ENCODE peak calls at places on chromosomes 11 and 22, in nine cellular contexts. One of them, this sample, is unnamed.

GRCh38 chr22:31253949-31254348 is 38.3 kb downstream of the PIK3IP1 start:
- DNase-seq in iris pigment epithelial cell: no peak
- DNase-seq in left kidney: no peak
- DNase-seq in Right ventricle myocardium superior: peak
- DNase-seq in NCI-H1092: no peak
- DNase-seq in activated CD8-positive, alpha-beta memory T cell treated with anti-CD3 and anti-CD28 coated beads for 24 hours: no peak
- DNase-seq in fibroblast of lung: no peak
- DNase-seq in body of pancreas: peak
- DNase-seq in T-helper 1 cell: no peak
- DNase-seq in this sample: no peak

GRCh38 chr22:29269731-29270474 is 1.8 kb downstream of the EWSR1 start:
- DNase-seq in fibroblast of lung: no peak
- DNase-seq in NCI-H1092: no peak
- DNase-seq in T-helper 1 cell: no peak
- DNase-seq in activated CD8-positive, alpha-beta memory T cell treated with anti-CD3 and anti-CD28 coated beads for 24 hours: no peak
- DNase-seq in left kidney: peak
- DNase-seq in Right ventricle myocardium superior: no peak
- DNase-seq in body of pancreas: no peak
- DNase-seq in iris pigment epithelial cell: peak
- DNase-seq in this sample: no peak

GRCh38 chr22:43346521-43346929 is 3.4 kb upstream of the SCUBE1 start:
- DNase-seq in left kidney: peak
- DNase-seq in fibroblast of lung: peak
- DNase-seq in activated CD8-positive, alpha-beta memory T cell treated with anti-CD3 and anti-CD28 coated beads for 24 hours: peak
- DNase-seq in T-helper 1 cell: peak
- DNase-seq in iris pigment epithelial cell: peak
- DNase-seq in body of pancreas: peak
- DNase-seq in Right ventricle myocardium superior: peak
- DNase-seq in NCI-H1092: peak
- DNase-seq in this sample: no peak

GRCh38 chr11:34830648-34831047 is 85.5 kb downstream of the APIP start:
- DNase-seq in body of pancreas: no peak
- DNase-seq in T-helper 1 cell: no peak
- DNase-seq in fibroblast of lung: peak
- DNase-seq in left kidney: peak
- DNase-seq in NCI-H1092: no peak
- DNase-seq in iris pigment epithelial cell: peak
- DNase-seq in activated CD8-positive, alpha-beta memory T cell treated with anti-CD3 and anti-CD28 coated beads for 24 hours: no peak
- DNase-seq in Right ventricle myocardium superior: peak
- DNase-seq in this sample: no peak

GRCh38 chr22:44710474-44711235 is 8.7 kb downstream of the PRR5 start:
- DNase-seq in NCI-H1092: no peak
- DNase-seq in activated CD8-positive, alpha-beta memory T cell treated with anti-CD3 and anti-CD28 coated beads for 24 hours: peak
- DNase-seq in T-helper 1 cell: no peak
- DNase-seq in body of pancreas: no peak
- DNase-seq in iris pigment epithelial cell: no peak
- DNase-seq in left kidney: no peak
- DNase-seq in Right ventricle myocardium superior: no peak
- DNase-seq in fibroblast of lung: no peak
- DNase-seq in this sample: no peak

GRCh38 chr22:40029189-40029890 is 34.6 kb downstream of the FAM83F start:
- DNase-seq in activated CD8-positive, alpha-beta memory T cell treated with anti-CD3 and anti-CD28 coated beads for 24 hours: no peak
- DNase-seq in NCI-H1092: no peak
- DNase-seq in T-helper 1 cell: no peak
- DNase-seq in left kidney: no peak
- DNase-seq in fibroblast of lung: no peak
- DNase-seq in Right ventricle myocardium superior: no peak
- DNase-seq in body of pancreas: no peak
- DNase-seq in iris pigment epithelial cell: no peak
- DNase-seq in this sample: no peak

GRCh38 chr11:33691051-33691864 is 9.4 kb downstream of the C11orf91 start:
- DNase-seq in iris pigment epithelial cell: no peak
- DNase-seq in NCI-H1092: no peak
- DNase-seq in body of pancreas: no peak
- DNase-seq in Right ventricle myocardium superior: no peak
- DNase-seq in activated CD8-positive, alpha-beta memory T cell treated with anti-CD3 and anti-CD28 coated beads for 24 hours: no peak
- DNase-seq in left kidney: peak
- DNase-seq in T-helper 1 cell: no peak
- DNase-seq in fibroblast of lung: no peak
- DNase-seq in this sample: no peak

GRCh38 chr11:110529043-110529442 is 99.3 kb downstream of the FDX1 start:
- DNase-seq in activated CD8-positive, alpha-beta memory T cell treated with anti-CD3 and anti-CD28 coated beads for 24 hours: no peak
- DNase-seq in NCI-H1092: no peak
- DNase-seq in fibroblast of lung: no peak
- DNase-seq in left kidney: no peak
- DNase-seq in Right ventricle myocardium superior: no peak
- DNase-seq in iris pigment epithelial cell: peak
- DNase-seq in body of pancreas: no peak
- DNase-seq in T-helper 1 cell: no peak
- DNase-seq in this sample: no peak

GRCh38 chr11:7473702-7474101 is 11.6 kb upstream of the OLFML1 start:
- DNase-seq in T-helper 1 cell: no peak
- DNase-seq in left kidney: no peak
- DNase-seq in activated CD8-positive, alpha-beta memory T cell treated with anti-CD3 and anti-CD28 coated beads for 24 hours: no peak
- DNase-seq in Right ventricle myocardium superior: no peak
- DNase-seq in NCI-H1092: no peak
- DNase-seq in body of pancreas: no peak
- DNase-seq in iris pigment epithelial cell: no peak
- DNase-seq in fibroblast of lung: no peak
- DNase-seq in this sample: peak

GRCh38 chr11:93143186-93143585 is 54.6 kb downstream of the SLC36A4 start:
- DNase-seq in fibroblast of lung: peak
- DNase-seq in T-helper 1 cell: no peak
- DNase-seq in left kidney: no peak
- DNase-seq in activated CD8-positive, alpha-beta memory T cell treated with anti-CD3 and anti-CD28 coated beads for 24 hours: no peak
- DNase-seq in Right ventricle myocardium superior: no peak
- DNase-seq in body of pancreas: no peak
- DNase-seq in iris pigment epithelial cell: peak
- DNase-seq in NCI-H1092: no peak
- DNase-seq in this sample: no peak

This sample was measured in vagina.